ENCODE peak calls at places on chromosomes 6 and 20, in seven cellular contexts. M is CD4-positive, alpha-beta T cell; J is RWPE1; I is pancreas; H is ascending aorta; A is activated gamma-delta T cell treated with Interleukin-2 at 50 U/mL for 16 hours; U is CD4-positive, CD25-positive, alpha-beta regulatory T cell. C is an unnamed sample.

GRCh38 chr6:64732888-64733287 is 974.1 kb downstream of the EYS start:
- DNase-seq in M (no peak), J (peak; percentile 1), I (no peak), H (no peak), A (no peak), U (no peak), C (no peak)

GRCh38 chr20:33925867-33926266 is 67.8 kb upstream of the RALY start:
- DNase-seq in M (no peak), J (no peak), I (no peak), H (no peak), A (no peak), U (no peak), C (no peak)

GRCh38 chr6:37173573-37174195 is 3.7 kb downstream of the PIM1 start:
- DNase-seq in M (no peak), J (no peak), I (no peak), H (no peak), A (peak; percentile 37), U (no peak), C (no peak)

GRCh38 chr6:109783245-109783990 is 92.3 kb downstream of the FIG4 start:
- DNase-seq in M (no peak), J (no peak), I (no peak), H (no peak), A (no peak), U (no peak), C (no peak)

GRCh38 chr6:100446115-100446921 is 18.4 kb downstream of the SIM1 start:
- DNase-seq in M (no peak), J (no peak), I (no peak), H (no peak), A (no peak), U (no peak), C (no peak)

GRCh38 chr20:50569864-50570836 is 60.0 kb downstream of the PTPN1 start:
- DNase-seq in M (no peak), J (no peak), I (no peak), H (no peak), A (no peak), U (peak; percentile 22), C (no peak)

GRCh38 chr6:56909115-56909907 is 45.6 kb upstream of the BEND6 start:
- DNase-seq in M (no peak), J (no peak), I (no peak), H (no peak), A (no peak), U (no peak), C (no peak)

GRCh38 chr20:15613530-15613929 is 959.7 kb downstream of the KIF16B start:
- DNase-seq in M (no peak), J (no peak), I (no peak), H (no peak), A (no peak), U (no peak), C (no peak)

GRCh38 chr6:81933648-81934047 is 181.2 kb upstream of the TENT5A start:
- DNase-seq in M (no peak), J (no peak), I (no peak), H (no peak), A (no peak), U (no peak), C (no peak)

GRCh38 chr6:36154286-36154685 is 24.0 kb downstream of the MAPK13 start:
- DNase-seq in M (no peak), J (peak; percentile 19), I (no peak), H (no peak), A (no peak), U (no peak), C (no peak)

GRCh38 chr6:84967389-84967788 is 203.0 kb upstream of the TBX18 start:
- DNase-seq in M (no peak), J (peak; percentile 15), I (no peak), H (no peak), A (no peak), U (no peak), C (no peak)

C was measured in colonic mucosa.